ENCODE peak calls at places on chromosome 16, in four cellular contexts. One of them, this sample, is unnamed.

GRCh38 chr16:1154291-1154886 is 1.5 kb downstream of the CACNA1H start:
- DNase-seq in A549: peak
- DNase-seq in fibroblast of pulmonary artery: no peak
- DNase-seq in GM12865: no peak
- DNase-seq in this sample: no peak

GRCh38 chr16:67841198-67841815 is 813 bp upstream of the THAP11 start:
- DNase-seq in fibroblast of pulmonary artery: no peak
- DNase-seq in A549: no peak
- DNase-seq in GM12865: peak
- DNase-seq in this sample: no peak

GRCh38 chr16:62665269-62665668 is 629.0 kb upstream of the CDH8 start:
- DNase-seq in fibroblast of pulmonary artery: no peak
- DNase-seq in GM12865: peak
- DNase-seq in A549: no peak
- DNase-seq in this sample: no peak

GRCh38 chr16:12120331-12120981 is 143.9 kb downstream of the SNX29 start:
- DNase-seq in GM12865: no peak
- DNase-seq in fibroblast of pulmonary artery: peak
- DNase-seq in A549: no peak
- DNase-seq in this sample: no peak

GRCh38 chr16:26987631-26988030 is 79.1 kb upstream of the C16orf82 start:
- DNase-seq in fibroblast of pulmonary artery: peak
- DNase-seq in GM12865: no peak
- DNase-seq in A549: no peak
- DNase-seq in this sample: no peak

GRCh38 chr16:87586201-87586782 is 16.0 kb upstream of the JPH3 start:
- DNase-seq in A549: no peak
- DNase-seq in fibroblast of pulmonary artery: peak
- DNase-seq in GM12865: no peak
- DNase-seq in this sample: no peak

GRCh38 chr16:56226840-56227525 is 35.7 kb downstream of the GNAO1 start:
- DNase-seq in GM12865: no peak
- DNase-seq in A549: no peak
- DNase-seq in fibroblast of pulmonary artery: no peak
- DNase-seq in this sample: no peak

GRCh38 chr16:27844826-27845225 is 218.7 kb downstream of the GSG1L start:
- DNase-seq in A549: no peak
- DNase-seq in GM12865: no peak
- DNase-seq in fibroblast of pulmonary artery: no peak
- DNase-seq in this sample: no peak

GRCh38 chr16:56679813-56680212 is 2.5 kb upstream of the MT1X start:
- DNase-seq in fibroblast of pulmonary artery: no peak
- DNase-seq in GM12865: no peak
- DNase-seq in A549: no peak
- DNase-seq in this sample: no peak

GRCh38 chr16:88883946-88884345 is 17.5 kb upstream of the PABPN1L start:
- DNase-seq in fibroblast of pulmonary artery: no peak
- DNase-seq in A549: no peak
- DNase-seq in GM12865: no peak
- DNase-seq in this sample: no peak

GRCh38 chr16:777826-778225 is 10.4 kb downstream of the RPUSD1 start:
- DNase-seq in fibroblast of pulmonary artery: no peak
- DNase-seq in GM12865: no peak
- DNase-seq in A549: no peak
- DNase-seq in this sample: no peak

GRCh38 chr16:2296662-2297505 is 29.0 kb upstream of the RNPS1 start:
- DNase-seq in fibroblast of pulmonary artery: peak
- DNase-seq in A549: peak
- DNase-seq in GM12865: peak
- DNase-seq in this sample: no peak

GRCh38 chr16:83458612-83459011 is 349.2 kb upstream of the HSBP1 start:
- DNase-seq in A549: no peak
- DNase-seq in fibroblast of pulmonary artery: peak
- DNase-seq in GM12865: peak
- DNase-seq in this sample: no peak

GRCh38 chr16:56357291-56357764 is 68.0 kb downstream of the AMFR start:
- DNase-seq in fibroblast of pulmonary artery: peak
- DNase-seq in GM12865: no peak
- DNase-seq in A549: no peak
- DNase-seq in this sample: no peak

GRCh38 chr16:566475-567361 is at the start of gene NHLRC4:
- DNase-seq in A549: no peak
- DNase-seq in GM12865: peak
- DNase-seq in fibroblast of pulmonary artery: peak
- DNase-seq in this sample: no peak

GRCh38 chr16:69187387-69187890 is 475 bp downstream of the SNTB2 start:
- DNase-seq in A549: peak
- DNase-seq in GM12865: peak
- DNase-seq in fibroblast of pulmonary artery: peak
- DNase-seq in this sample: no peak

GRCh38 chr16:89407925-89408300 is 82.4 kb downstream of the ANKRD11 start:
- DNase-seq in A549: no peak
- DNase-seq in fibroblast of pulmonary artery: peak
- DNase-seq in GM12865: no peak
- DNase-seq in this sample: no peak

GRCh38 chr16:88381820-88382451 is 823 bp upstream of the ZNF469 start:
- DNase-seq in fibroblast of pulmonary artery: no peak
- DNase-seq in A549: no peak
- DNase-seq in GM12865: no peak
- DNase-seq in this sample: no peak

GRCh38 chr16:57141822-57142631 is 43.8 kb downstream of the PSME3IP1 start:
- DNase-seq in GM12865: peak
- DNase-seq in fibroblast of pulmonary artery: no peak
- DNase-seq in A549: no peak
- DNase-seq in this sample: no peak

GRCh38 chr16:11734653-11735043 is 8.0 kb downstream of the TXNDC11 start:
- DNase-seq in GM12865: no peak
- DNase-seq in A549: no peak
- DNase-seq in fibroblast of pulmonary artery: no peak
- DNase-seq in this sample: no peak

GRCh38 chr16:4316732-4317461 is 1.0 kb downstream of the GLIS2 start:
- DNase-seq in fibroblast of pulmonary artery: no peak
- DNase-seq in GM12865: no peak
- DNase-seq in A549: no peak
- DNase-seq in this sample: no peak

GRCh38 chr16:56847173-56847948 is 17.6 kb upstream of the SLC12A3 start:
- DNase-seq in A549: no peak
- DNase-seq in GM12865: peak
- DNase-seq in fibroblast of pulmonary artery: no peak
- DNase-seq in this sample: no peak

GRCh38 chr16:4534151-4534790 is 4.3 kb downstream of the CDIP1 start:
- DNase-seq in GM12865: no peak
- DNase-seq in A549: no peak
- DNase-seq in fibroblast of pulmonary artery: no peak
- DNase-seq in this sample: no peak

GRCh38 chr16:66539628-66540469 is 10.1 kb downstream of the TK2 start:
- DNase-seq in GM12865: peak
- DNase-seq in A549: no peak
- DNase-seq in fibroblast of pulmonary artery: no peak
- DNase-seq in this sample: no peak

GRCh38 chr16:81548901-81549546 is 104.4 kb downstream of the CMIP start:
- DNase-seq in GM12865: no peak
- DNase-seq in fibroblast of pulmonary artery: no peak
- DNase-seq in A549: peak
- DNase-seq in this sample: no peak

GRCh38 chr16:15993946-15994665 is 44.7 kb downstream of the ABCC1 start:
- DNase-seq in fibroblast of pulmonary artery: peak
- DNase-seq in A549: no peak
- DNase-seq in GM12865: no peak
- DNase-seq in this sample: no peak

GRCh38 chr16:54957403-54957802 is 26.7 kb downstream of the IRX5 start:
- DNase-seq in GM12865: peak
- DNase-seq in fibroblast of pulmonary artery: no peak
- DNase-seq in A549: peak
- DNase-seq in this sample: peak
- TF ChIP-seq CTCF in GM12865: peak
- TF ChIP-seq CTCF in fibroblast of pulmonary artery: peak
- TF ChIP-seq CTCF in A549: peak
- TF ChIP-seq CTCF in this sample: peak

GRCh38 chr16:85686912-85687591 is 1.7 kb downstream of the GINS2 start:
- DNase-seq in A549: no peak
- DNase-seq in fibroblast of pulmonary artery: no peak
- DNase-seq in GM12865: peak
- DNase-seq in this sample: no peak
- H3K4me3 ChIP-seq in A549: no peak
- H3K4me3 ChIP-seq in fibroblast of pulmonary artery: no peak
- H3K4me3 ChIP-seq in GM12865: peak
- H3K4me3 ChIP-seq in this sample: no peak

DNA sequence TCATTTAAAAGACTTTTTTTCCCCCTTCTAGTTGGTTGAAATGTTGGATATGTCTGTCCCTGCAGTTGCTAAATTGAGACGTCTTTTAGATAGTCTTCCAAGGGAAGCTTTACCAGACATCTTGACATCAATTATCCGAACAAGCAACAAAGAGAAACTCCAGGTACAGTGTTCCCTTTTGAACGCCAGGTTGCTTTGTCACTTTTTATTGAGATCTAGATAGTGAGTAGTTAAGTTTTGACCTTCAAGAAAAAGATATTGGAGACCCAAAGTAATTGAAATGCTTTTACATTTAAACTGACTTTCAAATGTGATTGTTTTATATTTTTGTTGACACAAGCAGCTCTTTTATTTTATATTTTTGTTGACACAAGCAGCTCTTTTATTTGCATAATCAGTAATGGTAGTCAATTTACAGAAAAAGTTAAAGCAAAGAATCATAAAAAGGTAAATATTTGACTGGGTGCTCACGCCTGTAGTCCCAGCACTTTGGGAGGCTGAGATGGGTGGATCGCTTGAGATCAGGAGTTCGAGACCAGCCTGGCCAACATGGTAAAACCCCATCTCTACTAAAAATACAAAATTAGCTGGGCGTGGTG is 9.3 kb upstream of the ABCC11 start:
- DNase-seq in GM12865: no peak
- DNase-seq in A549: no peak
- DNase-seq in fibroblast of pulmonary artery: no peak
- DNase-seq in this sample: no peak
- TF ChIP-seq CTCF in GM12865: no peak
- TF ChIP-seq CTCF in A549: no peak
- TF ChIP-seq CTCF in fibroblast of pulmonary artery: no peak
- TF ChIP-seq CTCF in this sample: no peak

GRCh38 chr16:21560462-21560861 is 38.9 kb upstream of the METTL9 start:
- DNase-seq in fibroblast of pulmonary artery: no peak
- DNase-seq in A549: no peak
- DNase-seq in GM12865: no peak
- DNase-seq in this sample: no peak

DNA sequence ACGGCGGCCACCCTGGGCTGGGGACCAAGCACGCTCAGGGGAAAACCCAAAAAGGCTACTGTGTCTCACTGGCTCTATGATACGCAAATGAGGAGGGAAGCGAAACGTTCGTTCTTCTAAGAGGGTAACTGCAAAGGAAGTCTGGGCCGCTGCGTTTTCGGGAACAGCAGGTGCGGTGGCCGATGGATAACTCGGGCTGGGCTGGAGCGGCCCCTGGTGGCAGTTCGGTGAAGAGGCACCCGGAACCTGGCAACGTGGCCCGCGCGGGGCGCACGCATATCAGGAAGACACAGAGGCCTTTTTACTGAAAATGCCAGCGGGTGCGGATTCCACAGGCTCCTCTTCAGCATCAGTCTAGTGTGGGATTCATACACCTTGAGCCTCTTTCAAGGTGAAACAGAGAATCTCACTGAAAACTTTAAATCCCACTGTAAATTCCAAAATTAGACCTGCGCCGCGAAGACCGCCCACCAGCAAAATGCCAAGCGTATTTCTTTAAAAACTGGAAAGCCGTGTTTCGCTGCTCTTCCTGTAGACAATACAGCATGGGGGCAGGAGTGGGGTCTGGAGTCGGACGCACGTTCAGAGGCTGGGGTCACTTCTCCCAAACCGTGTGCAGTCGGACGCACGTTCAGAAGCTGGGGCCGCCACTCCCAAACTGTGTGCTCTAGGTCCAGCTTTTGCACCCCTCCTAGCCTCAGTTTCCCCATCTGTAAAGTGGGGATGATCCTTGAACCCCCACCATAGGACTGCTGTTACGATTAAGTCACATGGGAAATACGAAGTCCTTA is 44.4 kb upstream of the METTL9 start:
- DNase-seq in GM12865: peak
- DNase-seq in A549: peak
- DNase-seq in fibroblast of pulmonary artery: peak
- DNase-seq in this sample: peak
- H3K4me3 ChIP-seq in GM12865: no peak
- H3K4me3 ChIP-seq in A549: no peak
- H3K4me3 ChIP-seq in fibroblast of pulmonary artery: no peak
- H3K4me3 ChIP-seq in this sample: no peak

GRCh38 chr16:21659124-21659523 is 4.6 kb upstream of the OTOA start:
- DNase-seq in GM12865: no peak
- DNase-seq in A549: no peak
- DNase-seq in fibroblast of pulmonary artery: no peak
- DNase-seq in this sample: no peak

GRCh38 chr16:21666772-21667171 is 3.0 kb downstream of the OTOA start:
- DNase-seq in A549: no peak
- DNase-seq in fibroblast of pulmonary artery: no peak
- DNase-seq in GM12865: no peak
- DNase-seq in this sample: no peak

GRCh38 chr16:21667575-21667974 is 3.8 kb downstream of the OTOA start:
- DNase-seq in GM12865: no peak
- DNase-seq in A549: no peak
- DNase-seq in fibroblast of pulmonary artery: no peak
- DNase-seq in this sample: no peak

GRCh38 chr16:21663889-21664647 is at the start of gene OTOA:
- DNase-seq in A549: no peak
- DNase-seq in GM12865: no peak
- DNase-seq in fibroblast of pulmonary artery: no peak
- DNase-seq in this sample: no peak

GRCh38 chr16:21664801-21665492 is 1.2 kb downstream of the OTOA start:
- DNase-seq in GM12865: no peak
- DNase-seq in fibroblast of pulmonary artery: no peak
- DNase-seq in A549: no peak
- DNase-seq in this sample: no peak
- TF ChIP-seq CTCF in GM12865: no peak
- TF ChIP-seq CTCF in fibroblast of pulmonary artery: no peak
- TF ChIP-seq CTCF in A549: no peak
- TF ChIP-seq CTCF in this sample: no peak

GRCh38 chr16:70714526-70715112 is 28.8 kb upstream of the MTSS2 start:
- DNase-seq in A549: no peak
- DNase-seq in GM12865: no peak
- DNase-seq in fibroblast of pulmonary artery: no peak
- DNase-seq in this sample: no peak
- H3K4me3 ChIP-seq in A549: no peak
- H3K4me3 ChIP-seq in GM12865: no peak
- H3K4me3 ChIP-seq in fibroblast of pulmonary artery: no peak
- H3K4me3 ChIP-seq in this sample: no peak

DNA sequence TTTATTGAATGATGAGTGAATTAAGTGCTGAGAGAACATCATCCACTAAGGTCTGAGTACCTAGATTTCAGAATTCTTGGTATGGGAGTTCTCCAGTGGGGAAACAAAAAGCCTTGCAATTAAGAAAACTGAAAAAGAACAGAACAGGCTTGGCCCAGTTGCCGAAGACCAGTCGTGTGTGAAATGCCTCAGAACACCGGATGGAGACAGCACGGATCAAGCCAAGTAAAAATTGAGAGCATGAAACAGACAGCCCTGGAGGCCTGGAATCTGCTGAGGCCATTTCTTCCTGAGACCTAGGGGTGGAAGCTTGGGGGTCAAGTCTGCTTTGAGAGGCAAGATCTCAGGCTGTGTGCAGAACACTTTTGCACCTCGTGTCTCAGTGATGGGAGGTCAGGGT is 43.3 kb downstream of the GRIN2A start:
- DNase-seq in GM12865: no peak
- DNase-seq in fibroblast of pulmonary artery: no peak
- DNase-seq in A549: no peak
- DNase-seq in this sample: no peak
- TF ChIP-seq CTCF in GM12865: no peak
- TF ChIP-seq CTCF in fibroblast of pulmonary artery: no peak
- TF ChIP-seq CTCF in A549: no peak
- TF ChIP-seq CTCF in this sample: no peak